ENCODE peak calls at places on chromosomes 12 and 14, in four cellular contexts. One of them, this sample, is unnamed.

GRCh38 chr12:23950775-23951391 is 1.4 kb upstream of the SOX5 start:
- DNase-seq in AG09319: no peak
- DNase-seq in cardiac fibroblast: peak
- DNase-seq in glutamatergic neuron: peak
- DNase-seq in this sample: no peak

GRCh38 chr12:111434680-111435338 is 29.1 kb downstream of the SH2B3 start:
- DNase-seq in AG09319: no peak
- DNase-seq in cardiac fibroblast: peak
- DNase-seq in glutamatergic neuron: no peak
- DNase-seq in this sample: peak

GRCh38 chr12:41537522-41537921 is 349.4 kb downstream of the PDZRN4 start:
- DNase-seq in AG09319: no peak
- DNase-seq in cardiac fibroblast: no peak
- DNase-seq in glutamatergic neuron: no peak
- DNase-seq in this sample: no peak

GRCh38 chr14:25041898-25042297 is 8.0 kb downstream of the STXBP6 start:
- DNase-seq in AG09319: no peak
- DNase-seq in cardiac fibroblast: no peak
- DNase-seq in glutamatergic neuron: no peak
- DNase-seq in this sample: no peak

GRCh38 chr14:91252901-91253794 is 8.6 kb upstream of the GPR68 start:
- DNase-seq in AG09319: no peak
- DNase-seq in cardiac fibroblast: no peak
- DNase-seq in glutamatergic neuron: peak
- DNase-seq in this sample: no peak

GRCh38 chr12:107560194-107560905 is 125.2 kb upstream of the PWP1 start:
- DNase-seq in AG09319: no peak
- DNase-seq in cardiac fibroblast: no peak
- DNase-seq in glutamatergic neuron: no peak
- DNase-seq in this sample: no peak

GRCh38 chr12:111248981-111249380 is 119.9 kb downstream of the PHETA1 start:
- DNase-seq in AG09319: no peak
- DNase-seq in cardiac fibroblast: peak
- DNase-seq in glutamatergic neuron: peak
- DNase-seq in this sample: peak

GRCh38 chr12:54413284-54414190 is 5.5 kb downstream of the ITGA5 start:
- DNase-seq in AG09319: no peak
- DNase-seq in cardiac fibroblast: no peak
- DNase-seq in glutamatergic neuron: no peak
- DNase-seq in this sample: no peak

GRCh38 chr14:65263161-65263788 is 149.3 kb upstream of the FUT8 start:
- DNase-seq in AG09319: no peak
- DNase-seq in cardiac fibroblast: peak
- DNase-seq in glutamatergic neuron: no peak
- DNase-seq in this sample: no peak

GRCh38 chr12:25689996-25690501 is 137.0 kb upstream of the LMNTD1 start:
- DNase-seq in AG09319: no peak
- DNase-seq in cardiac fibroblast: peak
- DNase-seq in glutamatergic neuron: no peak
- DNase-seq in this sample: peak

GRCh38 chr12:92717202-92717601 is 14.4 kb downstream of the PLEKHG7 start:
- DNase-seq in AG09319: peak
- DNase-seq in cardiac fibroblast: peak
- DNase-seq in glutamatergic neuron: no peak
- DNase-seq in this sample: peak

GRCh38 chr14:83071888-83072501 is 1538.3 kb upstream of the SEL1L start:
- DNase-seq in AG09319: no peak
- DNase-seq in cardiac fibroblast: peak
- DNase-seq in glutamatergic neuron: no peak
- DNase-seq in this sample: peak

GRCh38 chr12:54759751-54760150 is 94.6 kb upstream of the MUCL1 start:
- DNase-seq in AG09319: no peak
- DNase-seq in cardiac fibroblast: peak
- DNase-seq in glutamatergic neuron: no peak
- DNase-seq in this sample: peak

GRCh38 chr12:71780207-71780822 is 25.7 kb downstream of the RAB21 start:
- DNase-seq in AG09319: no peak
- DNase-seq in cardiac fibroblast: peak
- DNase-seq in glutamatergic neuron: peak
- DNase-seq in this sample: peak

GRCh38 chr12:15756822-15757221 is 32.4 kb downstream of the EPS8 start:
- DNase-seq in AG09319: no peak
- DNase-seq in cardiac fibroblast: peak
- DNase-seq in glutamatergic neuron: no peak
- DNase-seq in this sample: no peak

GRCh38 chr14:21106506-21107359 is 5.9 kb downstream of the TMEM253 start:
- DNase-seq in AG09319: no peak
- DNase-seq in cardiac fibroblast: peak
- DNase-seq in glutamatergic neuron: peak
- DNase-seq in this sample: peak

GRCh38 chr14:106879241-106879640 is 1352.9 kb downstream of the TMEM121 start:
- DNase-seq in AG09319: no peak
- DNase-seq in cardiac fibroblast: peak
- DNase-seq in glutamatergic neuron: no peak
- DNase-seq in this sample: peak

GRCh38 chr14:93041830-93042229 is 73.9 kb downstream of the ITPK1 start:
- DNase-seq in AG09319: no peak
- DNase-seq in cardiac fibroblast: no peak
- DNase-seq in glutamatergic neuron: no peak
- DNase-seq in this sample: no peak

GRCh38 chr12:92539966-92540791 is 162.6 kb upstream of the PLEKHG7 start:
- DNase-seq in AG09319: no peak
- DNase-seq in cardiac fibroblast: no peak
- DNase-seq in glutamatergic neuron: peak
- DNase-seq in this sample: no peak

DNA sequence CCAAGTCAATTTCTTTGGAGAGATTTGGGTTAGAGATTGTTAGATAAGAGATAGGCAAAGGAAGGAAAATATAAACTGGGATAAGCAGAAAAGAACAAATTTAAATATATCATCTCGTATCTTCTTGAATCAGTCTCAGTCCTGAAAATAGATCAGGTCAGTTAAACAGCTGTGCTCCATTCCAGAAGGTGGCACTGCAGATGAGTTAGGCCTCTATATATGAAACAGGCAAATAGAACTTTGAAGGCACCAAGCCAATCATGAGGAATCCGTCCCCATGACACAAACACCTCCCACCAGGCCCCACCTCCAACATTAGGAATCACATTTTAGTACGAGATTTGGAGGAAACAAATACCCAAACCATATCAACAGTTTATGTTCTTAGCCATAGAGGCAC is 605.5 kb upstream of the USP15 start:
- DNase-seq in AG09319: no peak
- DNase-seq in cardiac fibroblast: no peak
- DNase-seq in glutamatergic neuron: no peak
- DNase-seq in this sample: peak
- TF ChIP-seq CTCF in AG09319: no peak
- TF ChIP-seq CTCF in cardiac fibroblast: no peak
- TF ChIP-seq CTCF in glutamatergic neuron: no peak
- TF ChIP-seq CTCF in this sample: peak

DNA sequence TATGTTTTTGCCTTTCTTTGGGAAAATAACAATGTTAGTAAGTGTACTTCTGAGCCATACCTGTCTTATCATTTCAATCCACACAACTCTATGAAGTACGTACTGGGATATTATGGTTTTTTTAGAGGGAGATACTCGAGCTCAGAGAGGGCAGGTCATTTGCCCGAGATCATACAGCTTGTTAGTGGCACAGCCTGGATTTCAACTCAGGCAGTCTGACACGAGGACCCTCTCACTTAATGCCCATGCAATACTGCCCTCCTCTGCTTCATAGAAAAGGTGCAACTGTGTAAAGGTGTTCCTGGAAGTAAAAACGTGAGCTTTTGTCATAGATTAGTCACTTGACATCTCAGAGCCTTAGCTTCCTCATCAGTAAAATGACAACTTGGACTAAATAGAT is 128.0 kb downstream of the NDUFA12 start:
- DNase-seq in AG09319: no peak
- DNase-seq in cardiac fibroblast: peak
- DNase-seq in glutamatergic neuron: no peak
- DNase-seq in this sample: peak
- TF ChIP-seq CTCF in AG09319: no peak
- TF ChIP-seq CTCF in cardiac fibroblast: no peak
- TF ChIP-seq CTCF in glutamatergic neuron: no peak
- TF ChIP-seq CTCF in this sample: peak

GRCh38 chr14:94767321-94767878 is 2.5 kb downstream of the GSC start:
- DNase-seq in AG09319: no peak
- DNase-seq in cardiac fibroblast: no peak
- DNase-seq in glutamatergic neuron: peak
- DNase-seq in this sample: no peak

GRCh38 chr14:94768141-94768520 is 1.8 kb downstream of the GSC start:
- DNase-seq in AG09319: no peak
- DNase-seq in cardiac fibroblast: no peak
- DNase-seq in glutamatergic neuron: no peak
- DNase-seq in this sample: no peak

GRCh38 chr14:94770251-94770749 is 387 bp upstream of the GSC start:
- DNase-seq in AG09319: no peak
- DNase-seq in cardiac fibroblast: no peak
- DNase-seq in glutamatergic neuron: no peak
- DNase-seq in this sample: no peak

GRCh38 chr14:94769413-94770250 is at the start of gene GSC:
- DNase-seq in AG09319: peak
- DNase-seq in cardiac fibroblast: peak
- DNase-seq in glutamatergic neuron: peak
- DNase-seq in this sample: no peak

GRCh38 chr14:94768521-94769412 is 1.1 kb downstream of the GSC start:
- DNase-seq in AG09319: no peak
- DNase-seq in cardiac fibroblast: peak
- DNase-seq in glutamatergic neuron: no peak
- DNase-seq in this sample: no peak
- TF ChIP-seq CTCF in AG09319: no peak
- TF ChIP-seq CTCF in cardiac fibroblast: no peak
- TF ChIP-seq CTCF in glutamatergic neuron: no peak
- TF ChIP-seq CTCF in this sample: no peak

GRCh38 chr14:32230181-32230580 is 27.1 kb upstream of the RNU6-8 start:
- DNase-seq in AG09319: no peak
- DNase-seq in cardiac fibroblast: peak
- DNase-seq in glutamatergic neuron: no peak
- DNase-seq in this sample: peak

GRCh38 chr14:32225378-32225920 is 22.4 kb upstream of the RNU6-8 start:
- DNase-seq in AG09319: no peak
- DNase-seq in cardiac fibroblast: no peak
- DNase-seq in glutamatergic neuron: no peak
- DNase-seq in this sample: no peak

GRCh38 chr14:32230695-32231280 is 27.7 kb upstream of the RNU6-8 start:
- DNase-seq in AG09319: peak
- DNase-seq in cardiac fibroblast: peak
- DNase-seq in glutamatergic neuron: no peak
- DNase-seq in this sample: peak

GRCh38 chr14:32226051-32226450 is 23.0 kb upstream of the RNU6-8 start:
- DNase-seq in AG09319: no peak
- DNase-seq in cardiac fibroblast: no peak
- DNase-seq in glutamatergic neuron: no peak
- DNase-seq in this sample: no peak

DNA sequence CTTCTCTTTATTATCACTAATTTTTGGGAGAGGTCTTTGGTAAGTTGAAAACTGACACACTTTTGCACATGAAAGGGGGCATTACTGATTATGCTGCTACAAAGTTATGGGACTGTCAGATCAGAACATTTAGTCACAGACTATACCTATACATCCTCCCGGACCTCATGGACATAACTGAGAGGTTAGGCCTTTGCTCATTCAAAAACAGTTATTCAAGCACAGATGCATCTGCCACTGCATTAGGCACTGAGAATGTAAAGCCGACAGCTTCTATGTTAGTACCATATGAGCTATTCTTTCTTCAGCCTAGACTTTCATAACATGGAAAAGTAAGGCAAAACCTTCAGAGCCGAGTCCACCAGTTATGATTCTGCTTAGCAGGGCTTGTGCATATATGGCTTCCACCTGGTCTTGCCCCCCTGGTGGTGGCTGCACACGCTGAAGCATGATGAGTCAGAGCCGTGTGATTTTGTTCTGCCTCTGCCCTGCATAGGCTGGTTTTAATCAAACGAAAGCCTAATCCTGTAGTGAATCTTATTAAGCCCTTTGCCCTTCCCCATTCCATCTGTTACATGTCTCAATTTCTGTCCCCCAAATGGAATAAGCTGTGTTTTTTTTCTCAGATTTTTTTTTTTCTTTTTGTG is 21.8 kb upstream of the RNU6-8 start:
- DNase-seq in AG09319: no peak
- DNase-seq in cardiac fibroblast: peak
- DNase-seq in glutamatergic neuron: peak
- DNase-seq in this sample: peak
- TF ChIP-seq CTCF in AG09319: peak
- TF ChIP-seq CTCF in cardiac fibroblast: peak
- TF ChIP-seq CTCF in glutamatergic neuron: peak
- TF ChIP-seq CTCF in this sample: peak

GRCh38 chr14:89620436-89620835 is 203.4 kb upstream of the FOXN3 start:
- DNase-seq in AG09319: no peak
- DNase-seq in cardiac fibroblast: no peak
- DNase-seq in glutamatergic neuron: no peak
- DNase-seq in this sample: no peak

GRCh38 chr14:89618309-89618708 is 201.3 kb upstream of the FOXN3 start:
- DNase-seq in AG09319: no peak
- DNase-seq in cardiac fibroblast: peak
- DNase-seq in glutamatergic neuron: no peak
- DNase-seq in this sample: peak

GRCh38 chr14:89617471-89618291 is 200.6 kb upstream of the FOXN3 start:
- DNase-seq in AG09319: no peak
- DNase-seq in cardiac fibroblast: peak
- DNase-seq in glutamatergic neuron: peak
- DNase-seq in this sample: peak

GRCh38 chr14:89619616-89620273 is 202.7 kb upstream of the FOXN3 start:
- DNase-seq in AG09319: no peak
- DNase-seq in cardiac fibroblast: no peak
- DNase-seq in glutamatergic neuron: no peak
- DNase-seq in this sample: no peak

GRCh38 chr14:89618821-89619551 is 202.0 kb upstream of the FOXN3 start:
- DNase-seq in AG09319: no peak
- DNase-seq in cardiac fibroblast: peak
- DNase-seq in glutamatergic neuron: peak
- DNase-seq in this sample: peak
- TF ChIP-seq CTCF in AG09319: no peak
- TF ChIP-seq CTCF in cardiac fibroblast: no peak
- TF ChIP-seq CTCF in glutamatergic neuron: no peak
- TF ChIP-seq CTCF in this sample: no peak

GRCh38 chr14:102626530-102626929 is 34.1 kb downstream of the RCOR1 start:
- DNase-seq in AG09319: no peak
- DNase-seq in cardiac fibroblast: no peak
- DNase-seq in glutamatergic neuron: no peak
- DNase-seq in this sample: no peak
- TF ChIP-seq CTCF in AG09319: no peak
- TF ChIP-seq CTCF in cardiac fibroblast: no peak
- TF ChIP-seq CTCF in glutamatergic neuron: no peak
- TF ChIP-seq CTCF in this sample: no peak

GRCh38 chr14:68602507-68602906 is 190.4 kb downstream of the ZFP36L1 start:
- DNase-seq in AG09319: no peak
- DNase-seq in cardiac fibroblast: no peak
- DNase-seq in glutamatergic neuron: no peak
- DNase-seq in this sample: no peak
- TF ChIP-seq CTCF in AG09319: no peak
- TF ChIP-seq CTCF in cardiac fibroblast: no peak
- TF ChIP-seq CTCF in glutamatergic neuron: no peak
- TF ChIP-seq CTCF in this sample: no peak

This sample was measured in MCF 10A.